ENCODE peak calls at places on chromosomes 7 and 10, in nine cellular contexts. Y is GF-D8; S is cardiac fibroblast; U is nephron progenitor cell; B is activated gamma-delta T cell; C is left cardiac atrium; O is T-helper 2 cell treated with Interferon-gamma antibody and Interleukin-4, amounts not matched to agents 5 μg/mL and 100 μg/mL, for 36 hours; L is ovary; K is T-helper 17 cell. D is an unnamed sample.

GRCh38 chr7:157278167-157278790 is 58.5 kb upstream of the DNAJB6 start:
- DNase-seq in Y (no peak), S (no peak), U (no peak), B (no peak), C (no peak), O (no peak), L (no peak), K (no peak), D (no peak)

GRCh38 chr7:6250364-6250833 is 22.0 kb downstream of the CYTH3 start:
- DNase-seq in Y (no peak), S (peak; percentile 52), U (no peak), B (no peak), C (no peak), O (peak; percentile 38), L (no peak), K (no peak), D (no peak)

GRCh38 chr10:116721991-116722392 is 20.4 kb downstream of the HSPA12A start:
- DNase-seq in Y (no peak), S (no peak), U (peak; percentile 73), B (no peak), C (no peak), O (no peak), L (no peak), K (no peak), D (no peak)

GRCh38 chr7:80542398-80542797 is 30.5 kb upstream of the GNAT3 start:
- DNase-seq in Y (no peak), S (peak; percentile 92), U (no peak), B (no peak), C (no peak), O (no peak), L (no peak), K (no peak), D (peak; percentile 90)

GRCh38 chr7:55964802-55965470 is 551 bp downstream of the NIPSNAP2 start:
- DNase-seq in Y (peak; percentile 52), S (peak; percentile 59), U (peak; percentile 77), B (peak; percentile 42), C (peak; percentile 90), O (peak; percentile 68), L (peak; percentile 75), K (no peak), D (peak; percentile 60)

GRCh38 chr7:18505870-18506460 is 10.4 kb downstream of the HDAC9 start:
- DNase-seq in Y (no peak), S (peak; percentile 73), U (no peak), B (no peak), C (no peak), O (no peak), L (no peak), K (no peak), D (peak; percentile 67)

GRCh38 chr10:6228647-6229046 is 25.9 kb downstream of the PFKFB3 start:
- DNase-seq in Y (no peak), S (no peak), U (no peak), B (no peak), C (no peak), O (no peak), L (no peak), K (no peak), D (no peak)

GRCh38 chr7:71860572-71860971 is 551.6 kb downstream of the CALN1 start:
- DNase-seq in Y (no peak), S (no peak), U (no peak), B (no peak), C (no peak), O (no peak), L (no peak), K (no peak), D (no peak)

GRCh38 chr7:50303082-50303893 is 1.2 kb upstream of the IKZF1 start:
- DNase-seq in Y (no peak), S (no peak), U (no peak), B (peak; percentile 27), C (no peak), O (no peak), L (no peak), K (no peak), D (no peak)

GRCh38 chr7:410395-410910 is 109.2 kb downstream of the PDGFA start:
- DNase-seq in Y (no peak), S (no peak), U (no peak), B (no peak), C (peak; percentile 12), O (no peak), L (no peak), K (no peak), D (no peak)

GRCh38 chr7:26198133-26198780 is 2.3 kb downstream of the HNRNPA2B1 start:
- DNase-seq in Y (peak; percentile 20), S (peak; percentile 61), U (no peak), B (no peak), C (no peak), O (no peak), L (no peak), K (no peak), D (no peak)

GRCh38 chr7:139106959-139107358 is 2.6 kb downstream of the ZC3HAV1 start:
- DNase-seq in Y (no peak), S (no peak), U (no peak), B (no peak), C (no peak), O (no peak), L (no peak), K (no peak), D (no peak)